ENCODE peak calls at places on chromosomes 5 and 9, in six cellular contexts. L, X, S, W, C and Y are unnamed samples.

GRCh38 chr5:180602481-180603075 is 11.3 kb upstream of the SCGB3A1 start:
- DNase-seq in S (no peak), W (no peak), C (no peak), X (no peak), L (no peak), Y (no peak)

GRCh38 chr5:33409435-33410146 is 31.2 kb upstream of the TARS1 start:
- DNase-seq in S (peak), L (no peak), W (no peak), C (no peak), X (no peak), Y (no peak)

GRCh38 chr5:103587185-103587748 is 24.7 kb upstream of the NUDT12 start:
- DNase-seq in W (peak), C (peak), X (no peak), L (no peak), S (peak), Y (peak)

GRCh38 chr9:75852746-75853145 is 37.7 kb upstream of the PCSK5 start:
- DNase-seq in W (no peak), C (no peak), L (no peak), X (no peak), S (no peak), Y (no peak)

GRCh38 chr5:112316731-112317130 is 102.3 kb downstream of the EPB41L4A start:
- DNase-seq in C (no peak), X (no peak), S (no peak), L (no peak), W (no peak), Y (no peak)

GRCh38 chr9:113164536-113165300 is 13.9 kb downstream of the SLC31A2 start:
- DNase-seq in X (no peak), L (no peak), S (no peak), C (no peak), W (no peak), Y (no peak)

GRCh38 chr5:93151121-93151520 is 429.9 kb downstream of the NR2F1-AS1 start:
- DNase-seq in C (no peak), L (no peak), X (no peak), S (no peak), W (no peak), Y (peak)

GRCh38 chr9:137860361-137860760 is 17.2 kb upstream of the CACNA1B start:
- DNase-seq in L (no peak), C (no peak), S (no peak), X (no peak), W (no peak), Y (no peak)

GRCh38 chr5:81326554-81326953 is 25.2 kb downstream of the ZCCHC9 start:
- DNase-seq in X (no peak), L (no peak), C (no peak), W (no peak), S (no peak), Y (no peak)

GRCh38 chr5:171518916-171519315 is 99.5 kb downstream of the FGF18 start:
- DNase-seq in W (no peak), L (no peak), C (no peak), X (no peak), S (no peak), Y (no peak)

GRCh38 chr9:113794721-113795120 is 81.4 kb upstream of the ZNF618 start:
- DNase-seq in X (no peak), C (no peak), W (no peak), S (no peak), L (no peak), Y (no peak)

GRCh38 chr9:124527781-124528180 is 20.6 kb upstream of the NR5A1 start:
- DNase-seq in L (no peak), W (no peak), C (no peak), X (no peak), S (no peak), Y (no peak)

DNA sequence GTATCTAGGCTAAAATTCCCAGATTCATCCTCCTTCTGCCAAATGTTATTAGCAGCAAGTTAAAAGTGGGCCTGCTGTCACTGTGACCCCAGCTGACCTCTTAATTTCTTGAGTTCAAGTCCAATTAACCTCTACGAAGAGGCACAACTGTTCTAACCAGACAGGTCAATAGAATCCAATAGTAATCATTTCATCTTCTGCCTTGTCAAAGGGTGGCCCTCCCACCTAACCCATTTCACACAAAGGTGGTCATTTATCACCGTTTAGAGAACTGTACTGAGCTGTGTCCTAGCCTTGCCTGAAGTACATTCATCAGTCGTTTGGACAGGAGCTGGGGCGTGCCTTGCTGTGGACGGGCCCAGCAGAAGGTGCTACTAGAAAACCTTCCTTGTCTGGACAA is 605.3 kb downstream of the ISL1 start:
- DNase-seq in L (no peak), S (no peak), X (no peak), W (no peak), C (no peak), Y (no peak)
- TF ChIP-seq MYC in L (no peak), S (no peak), X (no peak), W (no peak), C (no peak), Y (no peak)

GRCh38 chr9:135224286-135224871 is 136.9 kb downstream of the OLFM1 start:
- DNase-seq in C (peak), X (no peak), L (no peak), S (no peak), W (no peak), Y (no peak)
- TF ChIP-seq MYC in C (peak), X (no peak), L (no peak), S (no peak), W (no peak), Y (no peak)

DNA sequence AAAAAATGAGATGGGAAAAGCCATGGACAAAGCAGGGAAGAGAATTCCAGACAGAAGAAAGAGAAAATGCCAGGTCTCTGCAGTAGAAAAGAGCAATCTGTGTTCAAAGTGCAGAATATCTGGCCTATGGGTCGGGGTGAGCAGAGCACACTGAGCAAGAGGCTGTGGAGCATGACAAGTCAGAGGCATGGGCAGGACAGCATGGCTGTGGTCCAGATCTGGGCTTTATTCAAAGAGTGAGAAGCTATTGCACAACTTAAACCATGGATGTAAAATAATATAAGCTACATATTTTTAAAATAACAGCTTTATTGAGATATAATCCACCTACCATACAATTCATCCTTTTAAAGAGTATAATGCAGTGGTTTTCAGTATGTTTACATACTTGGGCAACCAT is 133.1 kb upstream of the SPDL1 start:
- DNase-seq in S (no peak), L (no peak), X (no peak), W (no peak), C (no peak), Y (no peak)
- TF ChIP-seq MYC in S (no peak), L (no peak), X (no peak), W (no peak), C (no peak), Y (no peak)

GRCh38 chr5:88262116-88262515 is 6.5 kb downstream of the TMEM161B start:
- DNase-seq in L (no peak), C (no peak), S (no peak), X (no peak), W (no peak), Y (no peak)
- TF ChIP-seq MYC in L (no peak), C (no peak), S (no peak), X (no peak), W (no peak), Y (no peak)

DNA sequence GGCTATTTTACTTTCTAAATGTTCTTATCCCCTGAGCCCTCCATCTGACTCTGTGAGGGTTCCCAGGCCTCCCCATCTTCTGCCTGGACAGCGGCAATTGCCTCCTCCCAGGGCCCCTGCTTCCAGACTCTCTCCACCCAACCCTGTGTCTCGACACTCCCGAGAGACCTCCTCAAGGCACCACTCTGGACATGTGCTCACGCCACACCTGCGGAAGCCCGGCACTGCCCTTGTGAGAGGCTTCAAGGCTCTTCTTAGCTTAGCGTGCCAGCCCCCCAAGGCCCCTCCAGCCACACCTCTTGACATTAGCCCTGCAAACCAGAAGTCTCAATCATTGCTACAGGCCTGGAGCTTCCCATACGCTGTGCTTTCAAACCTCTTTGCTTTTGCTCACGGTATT is 124.1 kb downstream of the CRB2 start:
- DNase-seq in C (no peak), X (no peak), S (no peak), L (no peak), W (no peak), Y (no peak)
- TF ChIP-seq MYC in C (no peak), X (no peak), S (no peak), L (no peak), W (no peak), Y (no peak)

GRCh38 chr5:108059334-108059733 is 322.6 kb downstream of the FBXL17 start:
- DNase-seq in W (no peak), C (no peak), X (no peak), L (no peak), S (no peak), Y (no peak)
- TF ChIP-seq MYC in W (no peak), C (no peak), X (no peak), L (no peak), S (no peak), Y (no peak)

DNA sequence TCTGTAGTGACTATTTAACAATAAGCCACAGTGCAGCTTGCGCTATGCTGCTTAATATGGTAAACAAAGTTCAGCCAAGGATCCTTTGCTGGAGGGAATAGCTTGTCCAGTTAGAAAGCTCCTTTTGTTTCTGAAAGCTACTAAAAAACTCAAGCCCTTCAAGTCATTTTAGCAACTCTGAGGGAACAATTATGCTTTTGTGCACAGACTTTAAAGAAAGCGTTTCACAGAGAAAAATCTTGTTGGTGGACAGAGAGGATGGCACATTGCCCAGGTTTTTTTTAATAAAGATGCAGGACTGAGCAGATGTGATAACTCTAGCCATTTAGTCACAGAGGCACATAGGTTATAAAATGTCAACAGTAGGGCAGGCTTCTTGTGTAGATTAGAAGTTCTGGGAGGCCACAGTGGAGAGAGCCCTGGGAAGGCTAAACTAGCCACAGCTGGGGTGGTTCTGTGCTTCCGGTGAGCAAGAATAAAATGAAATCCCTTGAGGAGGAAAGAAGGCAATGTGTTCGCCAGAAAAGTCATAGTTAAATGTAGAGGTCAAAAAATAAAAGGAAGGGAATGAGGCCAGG is 63.4 kb downstream of the ALDH7A1 start:
- DNase-seq in C (no peak), X (peak), L (no peak), W (no peak), S (peak), Y (no peak)
- TF ChIP-seq MYC in C (no peak), X (no peak), L (no peak), W (no peak), S (no peak), Y (no peak)